ENCODE peak calls at places on chromosomes 5 and 9, in seven cellular contexts. T is GM12878, D is body of pancreas, E is MM.1S, I is left ventricle myocardium inferior, Y is aorta, C is psoas muscle. G is an unnamed sample.

GRCh38 chr9:37730256-37730655 is 23.3 kb upstream of the TRMT10B start:
- DNase-seq in T (no peak), D (no peak), E (no peak), I (no peak), Y (no peak), C (no peak), G (no peak)

GRCh38 chr5:170499621-170500020 is 4.2 kb upstream of the KCNIP1 start:
- DNase-seq in T (no peak), D (no peak), E (no peak), I (no peak), Y (no peak), C (no peak), G (no peak)

GRCh38 chr9:3331801-3332200 is 194.0 kb downstream of the RFX3 start:
- DNase-seq in T (no peak), D (no peak), E (no peak), I (no peak), Y (no peak), C (no peak), G (no peak)

GRCh38 chr9:134487066-134487710 is 154.4 kb upstream of the COL5A1 start:
- DNase-seq in T (no peak), D (peak; percentile 5), E (no peak), I (peak; percentile 6), Y (peak; percentile 52), C (no peak), G (no peak)

GRCh38 chr9:128820665-128821583 is 2.6 kb downstream of the ENDOG start:
- DNase-seq in T (no peak), D (no peak), E (no peak), I (no peak), Y (no peak), C (no peak), G (no peak)

GRCh38 chr9:75504721-75505120 is 385.8 kb upstream of the PCSK5 start:
- DNase-seq in T (no peak), D (no peak), E (no peak), I (no peak), Y (no peak), C (no peak), G (no peak)

GRCh38 chr5:131536211-131536826 is 98.7 kb downstream of the RAPGEF6 start:
- DNase-seq in T (peak; percentile 66), D (no peak), E (peak; percentile 52), I (no peak), Y (no peak), C (no peak), G (no peak)

GRCh38 chr9:105296889-105297288 is 52.4 kb downstream of the SLC44A1 start:
- DNase-seq in T (no peak), D (no peak), E (no peak), I (no peak), Y (no peak), C (no peak), G (no peak)

GRCh38 chr9:104276709-104277245 is 182.7 kb downstream of the SMC2 start:
- DNase-seq in T (no peak), D (no peak), E (no peak), I (no peak), Y (no peak), C (no peak), G (no peak)

GRCh38 chr5:133259199-133259997 is 207.6 kb downstream of the HSPA4 start:
- DNase-seq in T (no peak), D (no peak), E (peak; percentile 86), I (no peak), Y (no peak), C (no peak), G (no peak)

GRCh38 chr9:119836036-119836435 is 466.8 kb upstream of the BRINP1 start:
- DNase-seq in T (no peak), D (no peak), E (no peak), I (no peak), Y (no peak), C (no peak), G (no peak)

GRCh38 chr5:399296-400281 is 43.4 kb upstream of the EXOC3 start:
- DNase-seq in T (peak; percentile 49), D (peak; percentile 69), E (peak; percentile 24), I (peak; percentile 86), Y (peak; percentile 98), C (peak; percentile 89), G (peak; percentile 65)

GRCh38 chr5:97528941-97529340 is 345.9 kb upstream of the RIOK2 start:
- DNase-seq in T (no peak), D (no peak), E (no peak), I (no peak), Y (no peak), C (no peak), G (no peak)

GRCh38 chr5:37568018-37568753 is 189.1 kb downstream of the WDR70 start:
- DNase-seq in T (no peak), D (no peak), E (no peak), I (no peak), Y (no peak), C (no peak), G (no peak)

GRCh38 chr5:163571755-163572154 is 66.3 kb downstream of the MAT2B start:
- DNase-seq in T (no peak), D (no peak), E (no peak), I (no peak), Y (no peak), C (no peak), G (no peak)

GRCh38 chr5:114055318-114055788 is 306.5 kb upstream of the KCNN2 start:
- DNase-seq in T (no peak), D (peak; percentile 82), E (no peak), I (peak; percentile 58), Y (no peak), C (peak; percentile 81), G (peak; percentile 39)

GRCh38 chr9:4550777-4551476 is 60.7 kb downstream of the SLC1A1 start:
- DNase-seq in T (no peak), D (no peak), E (no peak), I (no peak), Y (no peak), C (no peak), G (no peak)

GRCh38 chr9:15295761-15296405 is 11.1 kb downstream of the TTC39B start:
- DNase-seq in T (peak; percentile 26), D (peak; percentile 27), E (peak; percentile 23), I (no peak), Y (peak; percentile 61), C (no peak), G (no peak)

GRCh38 chr5:91382530-91383026 is 539 bp downstream of the ARRDC3 start:
- DNase-seq in T (peak; percentile 31), D (peak; percentile 40), E (peak; percentile 68), I (no peak), Y (no peak), C (peak; percentile 57), G (peak; percentile 28)

GRCh38 chr5:87899109-87900100 is 369.2 kb downstream of the TMEM161B start:
- DNase-seq in T (peak; percentile 2), D (no peak), E (no peak), I (peak; percentile 29), Y (no peak), C (peak; percentile 73), G (no peak)

GRCh38 chr5:99646011-99646647 is 717.3 kb upstream of the CHD1 start:
- DNase-seq in T (no peak), D (no peak), E (no peak), I (no peak), Y (no peak), C (no peak), G (no peak)

GRCh38 chr5:55914971-55915370 is 63.8 kb downstream of the IL31RA start:
- DNase-seq in T (no peak), D (no peak), E (no peak), I (no peak), Y (no peak), C (no peak), G (no peak)

DNA sequence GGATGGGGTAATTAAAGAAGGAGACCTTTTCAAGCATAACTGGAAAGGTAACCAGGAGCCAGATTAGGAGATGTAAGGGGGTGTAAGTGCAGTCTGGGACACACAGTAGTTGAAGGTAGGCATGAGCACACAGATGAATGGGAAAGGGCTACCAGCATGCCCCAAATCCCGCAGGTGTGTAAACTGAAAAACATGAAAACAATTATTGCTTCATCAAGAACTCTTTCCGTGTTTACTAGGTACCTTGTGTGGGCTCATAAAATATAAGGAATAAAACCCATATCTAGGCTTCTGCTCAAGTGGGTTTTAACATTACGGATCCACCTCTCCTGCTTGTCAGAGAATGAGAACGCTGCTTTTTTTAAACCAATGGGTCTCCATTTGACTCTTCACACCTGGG is 1.1 kb downstream of the MAPKAP1 start:
- DNase-seq in T (no peak), D (no peak), E (no peak), I (no peak), Y (no peak), C (no peak), G (no peak)
- H3K27ac ChIP-seq in T (peak overlapping the region; percentile 69), D (no peak overlapping the region), E (no peak overlapping the region), I (no peak overlapping the region), Y (no peak overlapping the region), C (no peak overlapping the region), G (no peak overlapping the region)

DNA sequence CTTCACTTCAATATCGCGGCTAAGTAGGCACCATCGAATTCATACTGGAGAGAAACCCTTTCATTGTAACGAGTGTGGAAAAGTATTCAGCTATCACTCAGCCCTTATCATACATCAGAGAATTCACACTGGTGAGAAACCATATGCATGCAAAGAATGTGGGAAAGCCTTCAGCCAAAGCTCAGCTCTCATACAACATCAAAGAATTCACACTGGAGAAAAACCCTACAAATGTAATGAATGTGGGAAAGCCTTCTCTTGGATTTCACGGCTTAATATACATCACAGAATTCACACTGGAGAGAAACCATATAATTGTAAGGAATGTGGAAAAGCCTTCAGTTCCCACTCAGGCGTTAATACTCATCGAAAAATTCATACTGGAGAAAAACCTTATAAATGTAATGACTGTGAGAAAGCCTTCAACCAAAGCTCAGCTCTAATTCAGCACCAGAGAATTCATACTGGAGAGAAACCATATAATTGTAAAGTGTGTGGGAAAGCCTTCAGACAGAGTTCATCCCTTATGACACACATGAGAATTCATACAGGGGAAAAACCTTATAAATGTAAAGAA is 9.5 kb downstream of the ZNF879 start:
- DNase-seq in T (no peak), D (no peak), E (no peak), I (no peak), Y (no peak), C (no peak), G (no peak)
- H3K9me3 ChIP-seq in T (no peaks in the 10 kb centered on the region), D (peaks cover 81% of the 10 kb centered on the region), E (no peaks in the 10 kb centered on the region), I (peaks cover 100% of the 10 kb centered on the region), Y (peaks cover 34% of the 10 kb centered on the region), C (peaks cover 90% of the 10 kb centered on the region), G (peaks cover 83% of the 10 kb centered on the region)

DNA sequence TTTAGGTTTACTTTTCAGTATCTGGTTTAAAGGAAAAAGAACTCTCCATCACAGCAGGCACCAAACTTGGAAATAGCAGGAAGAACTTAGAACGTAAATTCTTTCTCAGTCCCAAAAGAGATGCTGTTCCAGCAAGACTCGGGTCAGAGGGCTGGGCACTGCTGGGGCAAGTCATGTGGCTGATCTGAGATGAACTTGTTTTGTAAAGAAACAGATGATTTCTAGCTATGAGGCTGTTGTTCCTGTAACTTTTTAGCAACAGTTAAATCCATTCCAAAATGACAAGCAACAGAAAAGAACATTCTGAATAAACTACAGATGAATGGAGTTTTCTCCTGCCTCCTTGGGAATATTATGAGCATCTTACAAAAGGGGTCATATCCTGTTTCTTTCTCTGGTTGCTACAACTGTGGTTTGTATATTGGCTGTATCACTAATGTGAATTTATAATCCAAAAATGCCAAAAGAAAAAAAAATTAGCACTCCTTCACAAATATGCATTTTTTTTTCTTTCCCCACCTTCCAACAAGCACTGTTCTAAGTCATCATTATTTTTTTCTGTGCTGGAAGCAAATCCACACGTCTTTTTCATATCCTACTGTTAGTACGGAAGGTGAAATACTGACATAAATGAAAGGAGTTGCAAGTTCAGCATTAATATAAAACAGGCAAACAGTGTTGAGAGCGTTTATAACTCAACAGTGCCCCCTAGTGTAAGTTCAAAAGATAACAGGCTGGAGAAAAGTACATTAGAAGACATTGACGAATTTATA is 31.0 kb downstream of the OR2K2 start:
- DNase-seq in T (peak; percentile 37), D (peak; percentile 14), E (peak; percentile 62), I (peak; percentile 59), Y (no peak), C (peak; percentile 82), G (peak; percentile 35)
- H3K27ac ChIP-seq in T (no peak overlapping the region), D (no peak overlapping the region), E (no peak overlapping the region), I (peak overlapping the region; percentile 66), Y (no peak overlapping the region), C (no peak overlapping the region), G (peak overlapping the region; percentile 51)

GRCh38 chr9:94277885-94278536 is 18.9 kb downstream of the ZNF169 start:
- DNase-seq in T (no peak), D (no peak), E (no peak), I (no peak), Y (no peak), C (no peak), G (no peak)
- H3K9me3 ChIP-seq in T (peaks cover 11% of the 10 kb centered on the region), D (no peaks in the 10 kb centered on the region), E (no peaks in the 10 kb centered on the region), I (no peaks in the 10 kb centered on the region), Y (no peaks in the 10 kb centered on the region), C (no peaks in the 10 kb centered on the region), G (no peaks in the 10 kb centered on the region)